ENCODE peak calls at places on chromosome 11, in eight cellular contexts. One of them, this sample, is unnamed. For H3K9me3, the result is how much of the 10 kb centered on the place peaks cover.

GRCh38 chr11:105189586-105189985 is 50.0 kb upstream of the CARD18 start:
- DNase-seq in lower lobe of right lung: no peak
- DNase-seq in CD8-positive, alpha-beta memory T cell: no peak
- DNase-seq in CD4-positive, alpha-beta T cell: no peak
- DNase-seq in AG04450: no peak
- DNase-seq in neuronal stem cell: no peak
- DNase-seq in IMR-90: no peak
- DNase-seq in T-helper 17 cell: no peak
- DNase-seq in this sample: no peak

GRCh38 chr11:116515666-116516184 is 257.1 kb downstream of the BUD13 start:
- DNase-seq in IMR-90: no peak
- DNase-seq in T-helper 17 cell: no peak
- DNase-seq in CD8-positive, alpha-beta memory T cell: no peak
- DNase-seq in neuronal stem cell: no peak
- DNase-seq in lower lobe of right lung: no peak
- DNase-seq in AG04450: no peak
- DNase-seq in CD4-positive, alpha-beta T cell: no peak
- DNase-seq in this sample: no peak

GRCh38 chr11:914747-915493 is 4.3 kb upstream of the CHID1 start:
- DNase-seq in lower lobe of right lung: peak
- DNase-seq in CD4-positive, alpha-beta T cell: no peak
- DNase-seq in AG04450: no peak
- DNase-seq in T-helper 17 cell: no peak
- DNase-seq in neuronal stem cell: no peak
- DNase-seq in IMR-90: no peak
- DNase-seq in CD8-positive, alpha-beta memory T cell: no peak
- DNase-seq in this sample: peak

GRCh38 chr11:8787372-8787771 is 104.8 kb downstream of the RPL27A start:
- DNase-seq in AG04450: no peak
- DNase-seq in CD8-positive, alpha-beta memory T cell: no peak
- DNase-seq in IMR-90: peak
- DNase-seq in lower lobe of right lung: no peak
- DNase-seq in T-helper 17 cell: no peak
- DNase-seq in CD4-positive, alpha-beta T cell: no peak
- DNase-seq in neuronal stem cell: no peak
- DNase-seq in this sample: no peak

GRCh38 chr11:108239076-108239475 is 16.2 kb downstream of the ATM start:
- DNase-seq in IMR-90: no peak
- DNase-seq in AG04450: no peak
- DNase-seq in CD8-positive, alpha-beta memory T cell: no peak
- DNase-seq in lower lobe of right lung: no peak
- DNase-seq in T-helper 17 cell: no peak
- DNase-seq in CD4-positive, alpha-beta T cell: no peak
- DNase-seq in neuronal stem cell: no peak
- DNase-seq in this sample: peak

GRCh38 chr11:131079036-131079435 is 162.8 kb upstream of the SNX19 start:
- DNase-seq in lower lobe of right lung: no peak
- DNase-seq in T-helper 17 cell: no peak
- DNase-seq in CD8-positive, alpha-beta memory T cell: no peak
- DNase-seq in IMR-90: peak
- DNase-seq in AG04450: no peak
- DNase-seq in neuronal stem cell: no peak
- DNase-seq in CD4-positive, alpha-beta T cell: no peak
- DNase-seq in this sample: no peak

GRCh38 chr11:20443596-20443995 is 56.1 kb downstream of the PRMT3 start:
- DNase-seq in AG04450: no peak
- DNase-seq in IMR-90: peak
- DNase-seq in neuronal stem cell: no peak
- DNase-seq in CD8-positive, alpha-beta memory T cell: no peak
- DNase-seq in CD4-positive, alpha-beta T cell: no peak
- DNase-seq in lower lobe of right lung: no peak
- DNase-seq in T-helper 17 cell: no peak
- DNase-seq in this sample: peak

GRCh38 chr11:68338041-68338800 is 25.8 kb downstream of the LRP5 start:
- DNase-seq in neuronal stem cell: no peak
- DNase-seq in IMR-90: peak
- DNase-seq in AG04450: peak
- DNase-seq in lower lobe of right lung: peak
- DNase-seq in T-helper 17 cell: no peak
- DNase-seq in CD4-positive, alpha-beta T cell: no peak
- DNase-seq in CD8-positive, alpha-beta memory T cell: no peak
- DNase-seq in this sample: no peak

GRCh38 chr11:43578346-43579170 is 102.0 kb upstream of the HSD17B12 start:
- DNase-seq in neuronal stem cell: no peak
- DNase-seq in T-helper 17 cell: no peak
- DNase-seq in IMR-90: peak
- DNase-seq in AG04450: no peak
- DNase-seq in CD8-positive, alpha-beta memory T cell: no peak
- DNase-seq in lower lobe of right lung: no peak
- DNase-seq in CD4-positive, alpha-beta T cell: no peak
- DNase-seq in this sample: no peak

GRCh38 chr11:45896392-45897068 is 10.5 kb downstream of the FREY1 start:
- DNase-seq in IMR-90: no peak
- DNase-seq in CD8-positive, alpha-beta memory T cell: no peak
- DNase-seq in T-helper 17 cell: no peak
- DNase-seq in lower lobe of right lung: no peak
- DNase-seq in CD4-positive, alpha-beta T cell: no peak
- DNase-seq in AG04450: no peak
- DNase-seq in neuronal stem cell: peak
- DNase-seq in this sample: no peak

GRCh38 chr11:3155691-3156258 is 9.3 kb downstream of the OSBPL5 start:
- DNase-seq in neuronal stem cell: no peak
- DNase-seq in AG04450: no peak
- DNase-seq in IMR-90: no peak
- DNase-seq in CD8-positive, alpha-beta memory T cell: no peak
- DNase-seq in lower lobe of right lung: peak
- DNase-seq in CD4-positive, alpha-beta T cell: no peak
- DNase-seq in T-helper 17 cell: no peak
- DNase-seq in this sample: no peak

GRCh38 chr11:6609502-6610015 is 2.5 kb downstream of the TAF10 start:
- DNase-seq in T-helper 17 cell: no peak
- DNase-seq in lower lobe of right lung: no peak
- DNase-seq in IMR-90: no peak
- DNase-seq in AG04450: no peak
- DNase-seq in CD4-positive, alpha-beta T cell: no peak
- DNase-seq in CD8-positive, alpha-beta memory T cell: no peak
- DNase-seq in neuronal stem cell: no peak
- DNase-seq in this sample: no peak

GRCh38 chr11:114316980-114317675 is 20.9 kb downstream of the NNMT start:
- DNase-seq in neuronal stem cell: no peak
- DNase-seq in T-helper 17 cell: no peak
- DNase-seq in CD4-positive, alpha-beta T cell: no peak
- DNase-seq in IMR-90: no peak
- DNase-seq in AG04450: no peak
- DNase-seq in lower lobe of right lung: no peak
- DNase-seq in CD8-positive, alpha-beta memory T cell: no peak
- DNase-seq in this sample: no peak

GRCh38 chr11:613369-613968 is 2.3 kb downstream of the IRF7 start:
- DNase-seq in CD4-positive, alpha-beta T cell: peak
- DNase-seq in IMR-90: no peak
- DNase-seq in lower lobe of right lung: peak
- DNase-seq in CD8-positive, alpha-beta memory T cell: peak
- DNase-seq in neuronal stem cell: peak
- DNase-seq in T-helper 17 cell: peak
- DNase-seq in AG04450: no peak
- DNase-seq in this sample: peak

GRCh38 chr11:28878025-28878424 is 769.8 kb downstream of the METTL15 start:
- DNase-seq in CD4-positive, alpha-beta T cell: no peak
- DNase-seq in lower lobe of right lung: no peak
- DNase-seq in CD8-positive, alpha-beta memory T cell: no peak
- DNase-seq in IMR-90: peak
- DNase-seq in neuronal stem cell: no peak
- DNase-seq in T-helper 17 cell: no peak
- DNase-seq in AG04450: no peak
- DNase-seq in this sample: no peak

GRCh38 chr11:119523801-119524200 is 100.8 kb upstream of the THY1 start:
- DNase-seq in AG04450: no peak
- DNase-seq in neuronal stem cell: no peak
- DNase-seq in lower lobe of right lung: no peak
- DNase-seq in CD4-positive, alpha-beta T cell: no peak
- DNase-seq in CD8-positive, alpha-beta memory T cell: no peak
- DNase-seq in IMR-90: no peak
- DNase-seq in T-helper 17 cell: no peak
- DNase-seq in this sample: no peak

GRCh38 chr11:96621161-96621560 is 231.3 kb downstream of the JRKL start:
- DNase-seq in T-helper 17 cell: no peak
- DNase-seq in CD4-positive, alpha-beta T cell: no peak
- DNase-seq in CD8-positive, alpha-beta memory T cell: no peak
- DNase-seq in lower lobe of right lung: no peak
- DNase-seq in AG04450: no peak
- DNase-seq in IMR-90: no peak
- DNase-seq in neuronal stem cell: no peak
- DNase-seq in this sample: no peak

GRCh38 chr11:113006916-113007445 is 45.8 kb downstream of the NCAM1 start:
- DNase-seq in CD8-positive, alpha-beta memory T cell: no peak
- DNase-seq in neuronal stem cell: peak
- DNase-seq in T-helper 17 cell: no peak
- DNase-seq in lower lobe of right lung: no peak
- DNase-seq in AG04450: no peak
- DNase-seq in CD4-positive, alpha-beta T cell: no peak
- DNase-seq in IMR-90: no peak
- DNase-seq in this sample: no peak

GRCh38 chr11:128324051-128324481 is 263.3 kb downstream of the ETS1 start:
- DNase-seq in AG04450: no peak
- DNase-seq in neuronal stem cell: no peak
- DNase-seq in IMR-90: no peak
- DNase-seq in T-helper 17 cell: peak
- DNase-seq in lower lobe of right lung: no peak
- DNase-seq in CD8-positive, alpha-beta memory T cell: peak
- DNase-seq in CD4-positive, alpha-beta T cell: no peak
- DNase-seq in this sample: no peak

GRCh38 chr11:69538840-69539239 is 57.4 kb downstream of the LINC01488 start:
- DNase-seq in IMR-90: no peak
- DNase-seq in CD8-positive, alpha-beta memory T cell: no peak
- DNase-seq in CD4-positive, alpha-beta T cell: no peak
- DNase-seq in T-helper 17 cell: no peak
- DNase-seq in lower lobe of right lung: no peak
- DNase-seq in neuronal stem cell: no peak
- DNase-seq in AG04450: no peak
- DNase-seq in this sample: no peak

GRCh38 chr11:69808708-69809107 is 10.5 kb downstream of the FGF3 start:
- DNase-seq in neuronal stem cell: no peak
- DNase-seq in AG04450: no peak
- DNase-seq in lower lobe of right lung: no peak
- DNase-seq in CD4-positive, alpha-beta T cell: no peak
- DNase-seq in IMR-90: peak
- DNase-seq in CD8-positive, alpha-beta memory T cell: no peak
- DNase-seq in T-helper 17 cell: no peak
- DNase-seq in this sample: no peak

GRCh38 chr11:84316866-84317560 is 1030.8 kb upstream of the CCDC90B start:
- DNase-seq in CD8-positive, alpha-beta memory T cell: no peak
- DNase-seq in neuronal stem cell: peak
- DNase-seq in AG04450: no peak
- DNase-seq in CD4-positive, alpha-beta T cell: no peak
- DNase-seq in T-helper 17 cell: no peak
- DNase-seq in IMR-90: peak
- DNase-seq in lower lobe of right lung: no peak
- DNase-seq in this sample: no peak

GRCh38 chr11:60498853-60499252 is 6.3 kb downstream of the MS4A12 start:
- DNase-seq in CD8-positive, alpha-beta memory T cell: no peak
- DNase-seq in neuronal stem cell: no peak
- DNase-seq in lower lobe of right lung: no peak
- DNase-seq in IMR-90: no peak
- DNase-seq in T-helper 17 cell: no peak
- DNase-seq in AG04450: no peak
- DNase-seq in CD4-positive, alpha-beta T cell: no peak
- DNase-seq in this sample: no peak

DNA sequence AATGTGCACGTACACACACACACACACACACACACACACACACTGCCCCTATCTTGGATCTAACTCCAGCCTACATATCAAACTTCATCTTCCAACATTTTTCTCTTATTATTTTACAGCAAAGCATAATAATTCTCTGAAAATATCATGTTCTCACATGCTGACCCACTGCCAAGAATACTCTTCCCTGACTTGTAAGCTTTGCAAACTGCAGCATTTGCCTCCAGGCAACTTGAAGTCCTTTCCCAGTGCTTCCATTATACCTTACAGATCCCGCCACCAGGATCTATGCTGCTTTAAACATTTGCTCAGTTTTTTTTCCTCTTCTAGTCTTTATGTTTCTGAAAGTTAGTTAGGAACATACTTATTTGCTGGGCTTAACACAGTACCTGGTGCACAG is 483.3 kb upstream of the ARHGAP42 start:
- DNase-seq in neuronal stem cell: no peak
- DNase-seq in CD8-positive, alpha-beta memory T cell: no peak
- DNase-seq in IMR-90: no peak
- DNase-seq in T-helper 17 cell: no peak
- DNase-seq in lower lobe of right lung: no peak
- DNase-seq in CD4-positive, alpha-beta T cell: no peak
- DNase-seq in AG04450: no peak
- DNase-seq in this sample: no peak
- H3K9me3 ChIP-seq in neuronal stem cell: under half
- H3K9me3 ChIP-seq in CD8-positive, alpha-beta memory T cell: under half
- H3K9me3 ChIP-seq in IMR-90: under half
- H3K9me3 ChIP-seq in T-helper 17 cell: under half
- H3K9me3 ChIP-seq in lower lobe of right lung: under half
- H3K9me3 ChIP-seq in CD4-positive, alpha-beta T cell: under half
- H3K9me3 ChIP-seq in AG04450: under half
- H3K9me3 ChIP-seq in this sample: under half

GRCh38 chr11:125553357-125553756 is 15.9 kb upstream of the EI24 start:
- DNase-seq in IMR-90: no peak
- DNase-seq in AG04450: no peak
- DNase-seq in neuronal stem cell: no peak
- DNase-seq in lower lobe of right lung: no peak
- DNase-seq in T-helper 17 cell: no peak
- DNase-seq in CD8-positive, alpha-beta memory T cell: no peak
- DNase-seq in CD4-positive, alpha-beta T cell: no peak
- DNase-seq in this sample: no peak
- H3K9me3 ChIP-seq in IMR-90: under half
- H3K9me3 ChIP-seq in AG04450: under half
- H3K9me3 ChIP-seq in neuronal stem cell: under half
- H3K9me3 ChIP-seq in lower lobe of right lung: under half
- H3K9me3 ChIP-seq in T-helper 17 cell: under half
- H3K9me3 ChIP-seq in CD8-positive, alpha-beta memory T cell: under half
- H3K9me3 ChIP-seq in CD4-positive, alpha-beta T cell: under half
- H3K9me3 ChIP-seq in this sample: under half

DNA sequence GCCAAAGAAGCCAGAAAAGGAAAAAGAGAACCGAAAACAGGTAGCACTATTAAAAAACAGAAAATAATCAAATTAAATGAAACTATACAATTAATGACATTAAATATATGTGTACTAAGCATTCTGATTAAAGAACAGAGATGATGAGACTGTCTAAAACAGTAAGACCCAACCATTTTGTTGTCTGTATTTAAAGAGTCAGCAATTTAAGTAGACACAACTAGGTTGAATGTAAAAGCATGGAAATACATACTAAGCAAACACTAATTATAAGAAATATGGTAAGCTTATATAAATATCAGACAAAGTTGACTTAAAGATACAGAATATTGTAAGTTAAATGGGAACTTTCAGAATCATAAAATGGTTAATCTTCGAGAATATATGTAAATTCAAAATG is 774.6 kb upstream of the RAG2 start:
- DNase-seq in neuronal stem cell: no peak
- DNase-seq in AG04450: no peak
- DNase-seq in T-helper 17 cell: no peak
- DNase-seq in CD8-positive, alpha-beta memory T cell: no peak
- DNase-seq in CD4-positive, alpha-beta T cell: no peak
- DNase-seq in IMR-90: no peak
- DNase-seq in lower lobe of right lung: no peak
- DNase-seq in this sample: no peak
- H3K9me3 ChIP-seq in neuronal stem cell: under half
- H3K9me3 ChIP-seq in AG04450: under half
- H3K9me3 ChIP-seq in T-helper 17 cell: under half
- H3K9me3 ChIP-seq in CD8-positive, alpha-beta memory T cell: under half
- H3K9me3 ChIP-seq in CD4-positive, alpha-beta T cell: under half
- H3K9me3 ChIP-seq in IMR-90: under half
- H3K9me3 ChIP-seq in lower lobe of right lung: under half
- H3K9me3 ChIP-seq in this sample: under half

GRCh38 chr11:81039916-81040530 is 1599.2 kb upstream of the TENM4 start:
- DNase-seq in T-helper 17 cell: no peak
- DNase-seq in lower lobe of right lung: no peak
- DNase-seq in neuronal stem cell: no peak
- DNase-seq in CD4-positive, alpha-beta T cell: no peak
- DNase-seq in AG04450: no peak
- DNase-seq in IMR-90: no peak
- DNase-seq in CD8-positive, alpha-beta memory T cell: no peak
- DNase-seq in this sample: no peak
- H3K9me3 ChIP-seq in T-helper 17 cell: under half
- H3K9me3 ChIP-seq in lower lobe of right lung: under half
- H3K9me3 ChIP-seq in neuronal stem cell: under half
- H3K9me3 ChIP-seq in CD4-positive, alpha-beta T cell: under half
- H3K9me3 ChIP-seq in AG04450: under half
- H3K9me3 ChIP-seq in IMR-90: under half
- H3K9me3 ChIP-seq in CD8-positive, alpha-beta memory T cell: under half
- H3K9me3 ChIP-seq in this sample: under half